ENCODE peak calls at places on chromosomes 5 and 9, in seven cellular contexts. One of them, this sample, is unnamed.

GRCh38 chr9:137379761-137380161 is 43.2 kb downstream of the EXD3 start:
- DNase-seq in cardiac fibroblast: no peak
- DNase-seq in uterus: no peak
- DNase-seq in BE2C: no peak
- DNase-seq in lower lobe of right lung: peak
- DNase-seq in HFFc6: no peak
- DNase-seq in stomach: no peak
- DNase-seq in this sample: no peak

GRCh38 chr9:96674914-96675538 is 19.9 kb upstream of the PRXL2C start:
- DNase-seq in HFFc6: peak
- DNase-seq in uterus: no peak
- DNase-seq in BE2C: no peak
- DNase-seq in cardiac fibroblast: peak
- DNase-seq in stomach: no peak
- DNase-seq in lower lobe of right lung: no peak
- DNase-seq in this sample: no peak

GRCh38 chr5:55407059-55407684 is 99.4 kb downstream of the MTREX start:
- DNase-seq in uterus: no peak
- DNase-seq in cardiac fibroblast: peak
- DNase-seq in BE2C: peak
- DNase-seq in lower lobe of right lung: no peak
- DNase-seq in HFFc6: peak
- DNase-seq in stomach: no peak
- DNase-seq in this sample: no peak

GRCh38 chr9:113624721-113625120 is 161.2 kb downstream of the RGS3 start:
- DNase-seq in HFFc6: peak
- DNase-seq in stomach: no peak
- DNase-seq in BE2C: peak
- DNase-seq in cardiac fibroblast: peak
- DNase-seq in uterus: no peak
- DNase-seq in lower lobe of right lung: no peak
- DNase-seq in this sample: no peak

GRCh38 chr5:43543434-43543833 is 13.4 kb downstream of the PAIP1 start:
- DNase-seq in stomach: no peak
- DNase-seq in uterus: no peak
- DNase-seq in lower lobe of right lung: no peak
- DNase-seq in BE2C: no peak
- DNase-seq in cardiac fibroblast: no peak
- DNase-seq in HFFc6: no peak
- DNase-seq in this sample: no peak

GRCh38 chr5:176608937-176609723 is 826 bp downstream of the GPRIN1 start:
- DNase-seq in stomach: no peak
- DNase-seq in lower lobe of right lung: no peak
- DNase-seq in BE2C: peak
- DNase-seq in cardiac fibroblast: no peak
- DNase-seq in uterus: no peak
- DNase-seq in HFFc6: no peak
- DNase-seq in this sample: peak

GRCh38 chr9:128191406-128192046 is at the start of gene CIZ1:
- DNase-seq in uterus: peak
- DNase-seq in BE2C: peak
- DNase-seq in lower lobe of right lung: peak
- DNase-seq in cardiac fibroblast: peak
- DNase-seq in stomach: peak
- DNase-seq in HFFc6: peak
- DNase-seq in this sample: peak

GRCh38 chr5:4563400-4563799 is 576.7 kb upstream of the ADAMTS16 start:
- DNase-seq in HFFc6: no peak
- DNase-seq in stomach: no peak
- DNase-seq in BE2C: no peak
- DNase-seq in cardiac fibroblast: peak
- DNase-seq in lower lobe of right lung: no peak
- DNase-seq in uterus: no peak
- DNase-seq in this sample: no peak

GRCh38 chr5:81020478-81021167 is 60.5 kb downstream of the RASGRF2 start:
- DNase-seq in cardiac fibroblast: peak
- DNase-seq in lower lobe of right lung: no peak
- DNase-seq in HFFc6: no peak
- DNase-seq in BE2C: no peak
- DNase-seq in stomach: no peak
- DNase-seq in uterus: no peak
- DNase-seq in this sample: no peak

GRCh38 chr5:10856646-10857332 is 95.8 kb upstream of the DAP start:
- DNase-seq in cardiac fibroblast: peak
- DNase-seq in lower lobe of right lung: no peak
- DNase-seq in BE2C: peak
- DNase-seq in uterus: peak
- DNase-seq in HFFc6: peak
- DNase-seq in stomach: peak
- DNase-seq in this sample: no peak

GRCh38 chr5:178069909-178070308 is 43.4 kb upstream of the N4BP3 start:
- DNase-seq in uterus: no peak
- DNase-seq in lower lobe of right lung: no peak
- DNase-seq in stomach: no peak
- DNase-seq in HFFc6: peak
- DNase-seq in cardiac fibroblast: peak
- DNase-seq in BE2C: peak
- DNase-seq in this sample: no peak

GRCh38 chr5:129445379-129445778 is 14.7 kb upstream of the ADAMTS19 start:
- DNase-seq in lower lobe of right lung: no peak
- DNase-seq in uterus: no peak
- DNase-seq in stomach: no peak
- DNase-seq in HFFc6: no peak
- DNase-seq in cardiac fibroblast: no peak
- DNase-seq in BE2C: no peak
- DNase-seq in this sample: no peak

GRCh38 chr9:5112109-5112592 is 73.3 kb downstream of the INSL6 start:
- DNase-seq in BE2C: no peak
- DNase-seq in cardiac fibroblast: no peak
- DNase-seq in HFFc6: no peak
- DNase-seq in lower lobe of right lung: no peak
- DNase-seq in uterus: no peak
- DNase-seq in stomach: no peak
- DNase-seq in this sample: peak

GRCh38 chr5:13814293-13814692 is 130.2 kb downstream of the DNAH5 start:
- DNase-seq in uterus: no peak
- DNase-seq in cardiac fibroblast: no peak
- DNase-seq in BE2C: no peak
- DNase-seq in stomach: no peak
- DNase-seq in lower lobe of right lung: no peak
- DNase-seq in HFFc6: no peak
- DNase-seq in this sample: no peak

GRCh38 chr9:106111039-106111740 is 416.8 kb downstream of the TMEM38B start:
- DNase-seq in BE2C: no peak
- DNase-seq in lower lobe of right lung: no peak
- DNase-seq in cardiac fibroblast: no peak
- DNase-seq in HFFc6: no peak
- DNase-seq in uterus: no peak
- DNase-seq in stomach: no peak
- DNase-seq in this sample: no peak

GRCh38 chr9:129875687-129876395 is 40.6 kb downstream of the USP20 start:
- DNase-seq in lower lobe of right lung: no peak
- DNase-seq in HFFc6: no peak
- DNase-seq in cardiac fibroblast: peak
- DNase-seq in BE2C: peak
- DNase-seq in uterus: no peak
- DNase-seq in stomach: no peak
- DNase-seq in this sample: no peak

GRCh38 chr9:37927611-37928551 is 24.0 kb upstream of the SLC25A51 start:
- DNase-seq in stomach: no peak
- DNase-seq in cardiac fibroblast: no peak
- DNase-seq in lower lobe of right lung: peak
- DNase-seq in uterus: no peak
- DNase-seq in HFFc6: no peak
- DNase-seq in BE2C: no peak
- DNase-seq in this sample: no peak

GRCh38 chr9:110623462-110624025 is 44.0 kb upstream of the SVEP1 start:
- DNase-seq in BE2C: peak
- DNase-seq in lower lobe of right lung: no peak
- DNase-seq in uterus: peak
- DNase-seq in HFFc6: peak
- DNase-seq in stomach: peak
- DNase-seq in cardiac fibroblast: peak
- DNase-seq in this sample: no peak

GRCh38 chr9:94139672-94140417 is 55.6 kb downstream of the PTPDC1 start:
- DNase-seq in uterus: peak
- DNase-seq in BE2C: peak
- DNase-seq in HFFc6: peak
- DNase-seq in stomach: peak
- DNase-seq in lower lobe of right lung: peak
- DNase-seq in cardiac fibroblast: peak
- DNase-seq in this sample: peak

GRCh38 chr9:126440938-126441337 is 114.3 kb downstream of the MVB12B start:
- DNase-seq in BE2C: no peak
- DNase-seq in lower lobe of right lung: no peak
- DNase-seq in uterus: no peak
- DNase-seq in HFFc6: peak
- DNase-seq in stomach: no peak
- DNase-seq in cardiac fibroblast: no peak
- DNase-seq in this sample: no peak

GRCh38 chr5:179345429-179346321 is at the start of gene ADAMTS2:
- DNase-seq in BE2C: peak
- DNase-seq in stomach: peak
- DNase-seq in cardiac fibroblast: peak
- DNase-seq in lower lobe of right lung: peak
- DNase-seq in uterus: peak
- DNase-seq in HFFc6: no peak
- DNase-seq in this sample: no peak

GRCh38 chr9:109005678-109006077 is 7.6 kb downstream of the CTNNAL1 start:
- DNase-seq in cardiac fibroblast: no peak
- DNase-seq in uterus: no peak
- DNase-seq in HFFc6: no peak
- DNase-seq in stomach: no peak
- DNase-seq in lower lobe of right lung: no peak
- DNase-seq in BE2C: no peak
- DNase-seq in this sample: no peak

GRCh38 chr9:1051286-1052118 is 1.3 kb downstream of the DMRT2 start:
- DNase-seq in uterus: no peak
- DNase-seq in lower lobe of right lung: peak
- DNase-seq in stomach: peak
- DNase-seq in cardiac fibroblast: no peak
- DNase-seq in HFFc6: no peak
- DNase-seq in BE2C: no peak
- DNase-seq in this sample: no peak

GRCh38 chr9:107717608-107718314 is 228.2 kb upstream of the KLF4 start:
- DNase-seq in cardiac fibroblast: no peak
- DNase-seq in uterus: no peak
- DNase-seq in lower lobe of right lung: no peak
- DNase-seq in HFFc6: no peak
- DNase-seq in stomach: no peak
- DNase-seq in BE2C: no peak
- DNase-seq in this sample: no peak

GRCh38 chr9:93096131-93096802 is at the start of gene CARD19:
- DNase-seq in uterus: peak
- DNase-seq in stomach: peak
- DNase-seq in lower lobe of right lung: peak
- DNase-seq in HFFc6: no peak
- DNase-seq in cardiac fibroblast: peak
- DNase-seq in BE2C: peak
- DNase-seq in this sample: no peak

GRCh38 chr5:128304791-128305190 is 221.2 kb downstream of the SLC12A2 start:
- DNase-seq in cardiac fibroblast: peak
- DNase-seq in uterus: no peak
- DNase-seq in BE2C: no peak
- DNase-seq in stomach: no peak
- DNase-seq in lower lobe of right lung: no peak
- DNase-seq in HFFc6: peak
- DNase-seq in this sample: no peak

GRCh38 chr9:100324594-100325200 is 28.0 kb downstream of the TEX10 start:
- DNase-seq in HFFc6: peak
- DNase-seq in BE2C: no peak
- DNase-seq in cardiac fibroblast: peak
- DNase-seq in uterus: no peak
- DNase-seq in lower lobe of right lung: no peak
- DNase-seq in stomach: no peak
- DNase-seq in this sample: no peak
- TF ChIP-seq CTCF in HFFc6: peak
- TF ChIP-seq CTCF in BE2C: peak
- TF ChIP-seq CTCF in cardiac fibroblast: peak
- TF ChIP-seq CTCF in uterus: peak
- TF ChIP-seq CTCF in lower lobe of right lung: peak
- TF ChIP-seq CTCF in stomach: no peak
- TF ChIP-seq CTCF in this sample: peak

GRCh38 chr5:141382469-141383294 is at the start of gene PCDHGA7:
- DNase-seq in stomach: no peak
- DNase-seq in uterus: no peak
- DNase-seq in BE2C: no peak
- DNase-seq in lower lobe of right lung: no peak
- DNase-seq in HFFc6: no peak
- DNase-seq in cardiac fibroblast: peak
- DNase-seq in this sample: no peak
- TF ChIP-seq CTCF in stomach: no peak
- TF ChIP-seq CTCF in uterus: no peak
- TF ChIP-seq CTCF in BE2C: no peak
- TF ChIP-seq CTCF in lower lobe of right lung: no peak
- TF ChIP-seq CTCF in HFFc6: peak
- TF ChIP-seq CTCF in cardiac fibroblast: peak
- TF ChIP-seq CTCF in this sample: no peak

DNA sequence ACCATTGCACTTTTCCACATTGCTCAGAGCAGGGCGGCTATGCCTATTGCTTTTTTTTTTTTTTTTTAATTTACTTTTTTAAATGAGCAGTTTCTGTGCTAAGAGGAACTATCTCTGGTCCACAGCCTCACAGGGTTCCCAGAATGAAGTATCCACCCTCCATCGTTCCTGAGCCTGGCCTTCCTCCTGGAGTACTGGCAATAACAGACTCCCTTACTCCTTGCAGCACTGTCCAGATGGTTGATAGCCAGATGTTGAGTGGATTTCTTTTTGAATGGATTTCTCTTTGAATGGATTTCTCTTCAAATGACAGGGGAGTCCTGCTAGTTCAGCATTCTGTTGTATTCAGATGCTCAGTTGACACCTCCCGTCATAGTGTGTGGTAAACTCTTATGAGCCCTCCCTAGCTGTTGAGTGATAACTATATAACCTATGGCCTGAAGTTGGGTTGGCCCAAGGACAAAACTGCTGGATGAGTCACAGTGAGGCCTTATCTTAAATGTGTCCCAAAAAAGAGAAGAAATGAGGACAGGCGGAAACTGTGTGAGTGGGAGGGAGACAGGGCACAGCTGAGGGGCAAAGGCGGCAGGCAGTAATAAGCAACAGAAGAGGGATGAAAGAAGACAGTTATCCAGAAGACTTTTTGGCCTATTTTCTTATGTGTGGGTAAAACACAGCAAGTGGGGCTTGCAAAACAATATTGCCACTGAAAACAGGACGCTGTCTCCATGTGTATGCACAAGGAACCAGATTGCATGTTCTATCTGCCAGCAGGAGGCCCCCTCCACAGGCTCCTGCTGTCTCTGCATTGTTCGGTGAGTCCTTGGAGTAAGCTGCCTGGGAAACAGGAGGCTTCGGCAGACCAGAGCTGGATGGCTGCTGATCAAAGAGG is 209.5 kb upstream of the S1PR3 start:
- DNase-seq in cardiac fibroblast: peak
- DNase-seq in uterus: peak
- DNase-seq in HFFc6: peak
- DNase-seq in BE2C: peak
- DNase-seq in stomach: no peak
- DNase-seq in lower lobe of right lung: no peak
- DNase-seq in this sample: no peak
- TF ChIP-seq CTCF in cardiac fibroblast: peak
- TF ChIP-seq CTCF in uterus: peak
- TF ChIP-seq CTCF in HFFc6: peak
- TF ChIP-seq CTCF in BE2C: peak
- TF ChIP-seq CTCF in stomach: no peak
- TF ChIP-seq CTCF in lower lobe of right lung: peak
- TF ChIP-seq CTCF in this sample: peak

GRCh38 chr5:1020461-1020961 is 11.9 kb downstream of the NKD2 start:
- DNase-seq in lower lobe of right lung: peak
- DNase-seq in uterus: no peak
- DNase-seq in cardiac fibroblast: no peak
- DNase-seq in BE2C: no peak
- DNase-seq in stomach: no peak
- DNase-seq in HFFc6: no peak
- DNase-seq in this sample: no peak
- TF ChIP-seq CTCF in lower lobe of right lung: no peak
- TF ChIP-seq CTCF in uterus: no peak
- TF ChIP-seq CTCF in cardiac fibroblast: no peak
- TF ChIP-seq CTCF in BE2C: no peak
- TF ChIP-seq CTCF in stomach: no peak
- TF ChIP-seq CTCF in HFFc6: no peak
- TF ChIP-seq CTCF in this sample: no peak